ENCODE peak calls at places on chromosome 13, in eight cellular contexts. J is right lobe of liver, S is HepG2, Y is A549, H is gastrocnemius medialis, M is upper lobe of left lung, W is K562, N is heart left ventricle. F is an unnamed sample.

GRCh38 chr13:30276178-30276577 is 31.2 kb downstream of the KATNAL1 start:
- ATAC-seq in J (no peak), S (no peak), Y (no peak), H (no peak), M (no peak), W (no peak), N (no peak), F (no peak)

GRCh38 chr13:28576037-28576436 is 81.1 kb upstream of the FLT1 start:
- ATAC-seq in J (no peak), S (no peak), Y (no peak), H (no peak), M (no peak), W (no peak), N (no peak), F (no peak)

GRCh38 chr13:45781553-45782326 is 69.8 kb downstream of the SIAH3 start:
- ATAC-seq in J (no peak), S (no peak), Y (no peak), H (peak; percentile 72), M (no peak), W (no peak), N (peak; percentile 89), F (no peak)

GRCh38 chr13:48998893-48999292 is 23.2 kb downstream of the FNDC3A start:
- ATAC-seq in J (peak; percentile 28), S (peak; percentile 59), Y (no peak), H (no peak), M (no peak), W (peak; percentile 29), N (no peak), F (no peak)

GRCh38 chr13:97279913-97280312 is 57.8 kb downstream of the MBNL2 start:
- ATAC-seq in J (peak; percentile 17), S (no peak), Y (no peak), H (no peak), M (no peak), W (no peak), N (no peak), F (no peak)

GRCh38 chr13:48864100-48864499 is 111.6 kb upstream of the FNDC3A start:
- ATAC-seq in J (no peak), S (no peak), Y (no peak), H (no peak), M (no peak), W (no peak), N (no peak), F (no peak)

GRCh38 chr13:40980466-40980865 is 38.6 kb downstream of the ELF1 start:
- ATAC-seq in J (no peak), S (no peak), Y (no peak), H (no peak), M (no peak), W (peak; percentile 71), N (no peak), F (no peak)

GRCh38 chr13:112670864-112671263 is 19.0 kb upstream of the ATP11A start:
- ATAC-seq in J (no peak), S (no peak), Y (no peak), H (no peak), M (no peak), W (no peak), N (no peak), F (no peak)

GRCh38 chr13:42466609-42467008 is 107.3 kb upstream of the TNFSF11 start:
- ATAC-seq in J (no peak), S (no peak), Y (no peak), H (no peak), M (no peak), W (no peak), N (no peak), F (no peak)

DNA sequence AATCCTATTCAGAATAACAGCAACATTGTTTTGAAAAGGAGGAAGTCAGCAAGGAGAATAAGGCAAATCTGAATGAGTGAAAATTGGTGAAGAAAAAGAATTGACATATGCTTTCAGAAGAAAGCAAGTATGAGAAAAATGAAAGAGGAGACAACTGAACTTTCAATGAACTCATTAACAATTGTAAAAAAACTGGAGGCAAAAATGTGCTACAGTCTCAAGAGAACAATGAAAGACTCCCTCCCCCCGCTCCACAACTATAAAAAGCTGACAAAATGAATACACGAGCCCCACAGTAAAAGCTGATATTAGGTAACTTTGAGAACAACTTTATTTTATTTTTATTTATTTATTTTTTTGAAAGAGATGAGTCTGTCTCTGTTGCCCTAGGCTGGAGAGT is 373.1 kb downstream of the DIAPH3 start:
- ATAC-seq in J (no peak), S (no peak), Y (no peak), H (no peak), M (no peak), W (no peak), N (no peak), F (no peak)
- TF ChIP-seq POLR2A in J (no peak), S (no peak), Y (no peak), H (no peak), M (no peak), W (no peak), N (no peak), F (no peak)

DNA sequence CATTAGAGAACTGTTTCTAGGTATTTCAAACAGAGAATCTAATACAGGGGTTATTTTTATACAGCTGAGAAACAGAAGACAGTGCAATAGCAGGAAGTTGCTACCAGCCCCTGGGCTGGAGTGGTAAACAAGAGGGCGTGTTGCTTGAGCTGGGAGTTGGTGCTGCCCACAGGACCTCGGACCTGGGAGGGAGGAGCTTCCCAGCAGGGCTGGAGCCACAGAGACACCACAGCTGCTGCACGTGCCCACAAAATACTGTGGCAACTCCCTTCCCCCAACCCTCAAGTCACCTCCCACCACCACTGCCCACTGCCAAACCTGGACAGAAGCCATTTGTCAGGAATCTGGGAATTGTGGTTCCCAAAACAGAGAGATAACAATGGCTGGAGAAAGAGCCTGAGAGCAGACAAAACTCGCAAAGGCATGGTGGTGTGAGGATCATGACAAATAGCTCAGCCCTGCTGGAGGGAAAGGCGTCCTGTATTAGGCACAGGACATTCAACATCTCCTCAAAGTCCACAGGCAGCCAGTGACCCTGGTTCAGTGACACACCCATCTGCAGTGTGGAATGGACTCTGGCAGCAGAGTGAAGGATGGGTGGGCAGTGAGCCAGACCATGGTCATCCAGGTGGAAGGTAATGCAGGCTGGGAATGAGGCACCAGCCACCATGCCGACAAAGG is 57.2 kb downstream of the SPATA13 start:
- ATAC-seq in J (peak; percentile 61), S (peak; percentile 91), Y (peak; percentile 60), H (no peak), M (no peak), W (no peak), N (no peak), F (no peak)
- TF ChIP-seq POLR2A in J (peak; percentile 58), S (no peak), Y (no peak), H (no peak), M (no peak), W (no peak), N (no peak), F (no peak)

GRCh38 chr13:109787135-109787954 is 962 bp upstream of the IRS2 start:
- ATAC-seq in J (peak; percentile 2), S (peak; percentile 16), Y (peak; percentile 42), H (peak; percentile 11), M (no peak), W (peak; percentile 72), N (no peak), F (peak; percentile 0)

GRCh38 chr13:109785892-109786450 is 412 bp downstream of the IRS2 start:
- ATAC-seq in J (no peak), S (no peak), Y (no peak), H (peak; percentile 53), M (no peak), W (no peak), N (no peak), F (peak; percentile 23)

GRCh38 chr13:109784590-109785140 is 1.7 kb downstream of the IRS2 start:
- ATAC-seq in J (peak; percentile 59), S (no peak), Y (peak; percentile 45), H (peak; percentile 31), M (peak; percentile 68), W (no peak), N (peak; percentile 46), F (peak; percentile 49)

GRCh38 chr13:109785141-109785891 is 1.1 kb downstream of the IRS2 start:
- ATAC-seq in J (peak; percentile 6), S (no peak), Y (no peak), H (peak; percentile 20), M (no peak), W (no peak), N (no peak), F (no peak)

DNA sequence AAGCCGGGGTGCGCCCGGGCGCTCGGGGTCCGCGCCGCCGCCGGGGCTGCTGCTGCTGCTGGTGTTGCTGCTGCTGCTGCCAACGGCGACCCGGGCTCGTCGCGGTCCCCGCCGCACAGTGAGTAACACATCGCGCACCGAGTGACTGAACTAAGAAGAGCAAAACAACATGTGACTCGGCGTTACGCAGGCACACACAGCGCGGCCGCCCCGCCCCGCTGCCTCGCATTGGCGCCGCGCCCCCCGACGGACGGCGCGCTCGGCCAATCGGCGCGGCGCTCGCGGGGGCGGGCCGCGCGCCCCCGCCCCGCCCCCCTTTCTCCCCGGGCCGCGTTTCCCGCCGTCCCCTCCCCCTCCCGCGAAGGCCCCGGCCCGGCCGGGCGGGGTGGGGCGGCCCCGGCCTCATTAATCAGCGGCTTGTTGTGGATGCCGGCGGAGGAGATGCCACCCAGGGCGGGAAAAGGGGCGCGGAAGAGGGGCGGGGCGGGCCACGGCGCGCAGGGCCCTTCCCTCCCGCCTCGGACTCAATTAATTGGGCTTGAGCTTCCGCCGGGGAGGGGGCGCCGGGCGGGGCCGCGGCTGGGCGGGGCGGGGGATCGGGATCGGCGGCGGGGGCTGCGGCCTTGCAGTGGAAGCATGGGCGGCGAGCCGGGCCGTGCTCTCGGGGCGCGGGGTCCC is at the start of gene IRS2:
- ATAC-seq in J (peak; percentile 63), S (peak; percentile 46), Y (peak; percentile 54), H (peak; percentile 83), M (peak; percentile 93), W (peak; percentile 86), N (peak; percentile 93), F (peak; percentile 91)
- TF ChIP-seq POLR2A in J (peak; percentile 99), S (no peak), Y (peak; percentile 98), H (peak; percentile 99), M (peak; percentile 98), W (no peak), N (peak; percentile 97), F (peak; percentile 100)

GRCh38 chr13:51585234-51585672 is 991 bp downstream of the WDFY2 start:
- ATAC-seq in J (no peak), S (no peak), Y (no peak), H (no peak), M (no peak), W (no peak), N (no peak), F (no peak)

GRCh38 chr13:51581148-51581820 is 3.0 kb upstream of the WDFY2 start:
- ATAC-seq in J (no peak), S (no peak), Y (no peak), H (no peak), M (no peak), W (no peak), N (no peak), F (no peak)

GRCh38 chr13:51584731-51585191 is 499 bp downstream of the WDFY2 start:
- ATAC-seq in J (peak; percentile 56), S (peak; percentile 75), Y (peak; percentile 76), H (peak; percentile 9), M (peak; percentile 11), W (peak; percentile 49), N (no peak), F (peak; percentile 3)

GRCh38 chr13:51583875-51584730 is at the start of gene WDFY2:
- ATAC-seq in J (peak; percentile 92), S (peak; percentile 92), Y (peak; percentile 90), H (peak; percentile 96), M (peak; percentile 99), W (peak; percentile 91), N (peak; percentile 97), F (peak; percentile 96)

DNA sequence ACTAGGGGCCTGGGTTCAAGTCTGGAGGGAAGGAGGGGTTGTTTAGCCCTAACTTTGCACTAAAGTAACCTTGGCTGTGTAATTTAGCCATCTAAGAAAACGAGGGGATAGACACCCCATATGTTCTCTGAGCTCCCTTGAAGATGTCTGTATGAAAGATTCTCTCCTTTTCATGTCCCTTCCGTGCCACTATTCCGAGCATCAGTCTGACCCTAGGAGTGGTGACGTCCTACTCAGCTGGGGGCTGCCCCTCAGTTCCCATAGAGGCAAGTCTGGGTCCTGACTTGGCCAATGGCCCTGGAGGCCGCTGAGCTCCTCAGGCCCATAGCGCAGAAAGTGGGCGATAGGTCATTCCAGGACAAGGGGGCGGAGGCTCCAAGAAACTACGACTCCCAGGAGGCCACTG is 790 bp upstream of the WDFY2 start:
- ATAC-seq in J (no peak), S (no peak), Y (no peak), H (no peak), M (no peak), W (no peak), N (no peak), F (no peak)
- TF ChIP-seq POLR2A in J (no peak), S (peak; percentile 42), Y (no peak), H (no peak), M (no peak), W (peak; percentile 60), N (no peak), F (no peak)

F was measured in gastroesophageal sphincter.